ENCODE peak calls at places on chromosomes 1 and 21, in five cellular contexts. One of them, this sample, is unnamed.

GRCh38 chr1:26274801-26275425 is 5.0 kb upstream of the SH3BGRL3 start:
- DNase-seq in AG04450: no peak
- DNase-seq in heart right ventricle: no peak
- DNase-seq in left lung: peak
- DNase-seq in lower lobe of right lung: peak
- DNase-seq in this sample: no peak

GRCh38 chr1:70331962-70332361 is 22.6 kb downstream of the ANKRD13C start:
- DNase-seq in AG04450: no peak
- DNase-seq in left lung: no peak
- DNase-seq in heart right ventricle: no peak
- DNase-seq in lower lobe of right lung: no peak
- DNase-seq in this sample: no peak

GRCh38 chr1:2948751-2949680 is 72.3 kb upstream of the ACTRT2 start:
- DNase-seq in lower lobe of right lung: peak
- DNase-seq in heart right ventricle: no peak
- DNase-seq in AG04450: no peak
- DNase-seq in left lung: peak
- DNase-seq in this sample: no peak

GRCh38 chr1:239387304-239388231 is 1.2 kb downstream of the CHRM3 start:
- DNase-seq in left lung: peak
- DNase-seq in AG04450: no peak
- DNase-seq in lower lobe of right lung: peak
- DNase-seq in heart right ventricle: no peak
- DNase-seq in this sample: no peak

GRCh38 chr1:201703646-201704438 is 125.1 kb upstream of the IPO9 start:
- DNase-seq in left lung: peak
- DNase-seq in AG04450: no peak
- DNase-seq in lower lobe of right lung: peak
- DNase-seq in heart right ventricle: peak
- DNase-seq in this sample: no peak

GRCh38 chr1:101051688-101052638 is 26.4 kb upstream of the DPH5 start:
- DNase-seq in left lung: no peak
- DNase-seq in heart right ventricle: no peak
- DNase-seq in AG04450: no peak
- DNase-seq in lower lobe of right lung: no peak
- DNase-seq in this sample: no peak

GRCh38 chr1:243712890-243713425 is 137.1 kb downstream of the AKT3 start:
- DNase-seq in left lung: no peak
- DNase-seq in heart right ventricle: no peak
- DNase-seq in AG04450: no peak
- DNase-seq in lower lobe of right lung: no peak
- DNase-seq in this sample: no peak

GRCh38 chr1:88228153-88228552 is 455.9 kb upstream of the PKN2 start:
- DNase-seq in left lung: no peak
- DNase-seq in AG04450: no peak
- DNase-seq in heart right ventricle: no peak
- DNase-seq in lower lobe of right lung: no peak
- DNase-seq in this sample: no peak

GRCh38 chr21:42097860-42098259 is 26.7 kb downstream of the UMODL1 start:
- DNase-seq in left lung: peak
- DNase-seq in heart right ventricle: peak
- DNase-seq in lower lobe of right lung: no peak
- DNase-seq in AG04450: peak
- DNase-seq in this sample: peak

GRCh38 chr1:235607284-235607683 is 42.3 kb downstream of the GNG4 start:
- DNase-seq in lower lobe of right lung: peak
- DNase-seq in AG04450: no peak
- DNase-seq in left lung: peak
- DNase-seq in heart right ventricle: no peak
- DNase-seq in this sample: no peak

GRCh38 chr1:97621955-97622354 is 298.9 kb downstream of the DPYD start:
- DNase-seq in left lung: no peak
- DNase-seq in heart right ventricle: no peak
- DNase-seq in lower lobe of right lung: no peak
- DNase-seq in AG04450: no peak
- DNase-seq in this sample: no peak

GRCh38 chr1:114979278-114979891 is 50.2 kb upstream of the TSHB start:
- DNase-seq in AG04450: peak
- DNase-seq in lower lobe of right lung: no peak
- DNase-seq in left lung: no peak
- DNase-seq in heart right ventricle: peak
- DNase-seq in this sample: peak

GRCh38 chr1:112335351-112335750 is 60.7 kb upstream of the CTTNBP2NL start:
- DNase-seq in AG04450: no peak
- DNase-seq in heart right ventricle: no peak
- DNase-seq in lower lobe of right lung: no peak
- DNase-seq in left lung: no peak
- DNase-seq in this sample: no peak

GRCh38 chr1:5744911-5745431 is 247.3 kb downstream of the NPHP4 start:
- DNase-seq in left lung: peak
- DNase-seq in heart right ventricle: no peak
- DNase-seq in lower lobe of right lung: peak
- DNase-seq in AG04450: no peak
- DNase-seq in this sample: no peak

GRCh38 chr1:60634106-60634505 is 448.3 kb upstream of the NFIA start:
- DNase-seq in lower lobe of right lung: no peak
- DNase-seq in left lung: no peak
- DNase-seq in AG04450: no peak
- DNase-seq in heart right ventricle: no peak
- DNase-seq in this sample: no peak

GRCh38 chr1:10610901-10611600 is 136.3 kb downstream of the PEX14 start:
- DNase-seq in AG04450: no peak
- DNase-seq in left lung: no peak
- DNase-seq in heart right ventricle: no peak
- DNase-seq in lower lobe of right lung: no peak
- DNase-seq in this sample: no peak

GRCh38 chr1:64515427-64515826 is 45.5 kb downstream of the CACHD1 start:
- DNase-seq in lower lobe of right lung: no peak
- DNase-seq in left lung: no peak
- DNase-seq in AG04450: peak
- DNase-seq in heart right ventricle: peak
- DNase-seq in this sample: no peak

GRCh38 chr1:116586741-116587143 is 15.9 kb upstream of the CD58 start:
- DNase-seq in AG04450: no peak
- DNase-seq in lower lobe of right lung: no peak
- DNase-seq in heart right ventricle: no peak
- DNase-seq in left lung: no peak
- DNase-seq in this sample: no peak

GRCh38 chr1:2544875-2545638 is 11.1 kb upstream of the TNFRSF14 start:
- DNase-seq in lower lobe of right lung: no peak
- DNase-seq in heart right ventricle: no peak
- DNase-seq in left lung: no peak
- DNase-seq in AG04450: no peak
- DNase-seq in this sample: no peak

GRCh38 chr1:44646711-44647110 is 27.6 kb downstream of the TMEM53 start:
- DNase-seq in AG04450: no peak
- DNase-seq in heart right ventricle: no peak
- DNase-seq in left lung: no peak
- DNase-seq in lower lobe of right lung: no peak
- DNase-seq in this sample: no peak

GRCh38 chr1:9360371-9361064 is 67.8 kb downstream of the SPSB1 start:
- DNase-seq in lower lobe of right lung: no peak
- DNase-seq in AG04450: no peak
- DNase-seq in left lung: no peak
- DNase-seq in heart right ventricle: no peak
- DNase-seq in this sample: no peak

GRCh38 chr1:114082047-114082630 is 71.5 kb downstream of the SYT6 start:
- DNase-seq in heart right ventricle: no peak
- DNase-seq in AG04450: no peak
- DNase-seq in lower lobe of right lung: no peak
- DNase-seq in left lung: no peak
- DNase-seq in this sample: no peak

GRCh38 chr1:33443067-33443704 is 12.3 kb upstream of the PHC2 start:
- DNase-seq in AG04450: no peak
- DNase-seq in lower lobe of right lung: no peak
- DNase-seq in heart right ventricle: no peak
- DNase-seq in left lung: no peak
- DNase-seq in this sample: no peak

GRCh38 chr1:84078108-84078823 is 65.8 kb upstream of the PRKACB start:
- DNase-seq in heart right ventricle: peak
- DNase-seq in AG04450: no peak
- DNase-seq in left lung: peak
- DNase-seq in lower lobe of right lung: no peak
- DNase-seq in this sample: peak

GRCh38 chr1:207811319-207811718 is 59.5 kb downstream of the CD46 start:
- DNase-seq in heart right ventricle: no peak
- DNase-seq in AG04450: no peak
- DNase-seq in lower lobe of right lung: no peak
- DNase-seq in left lung: no peak
- DNase-seq in this sample: peak

GRCh38 chr1:203346060-203346754 is 4.7 kb downstream of the FMOD start:
- DNase-seq in left lung: no peak
- DNase-seq in AG04450: no peak
- DNase-seq in lower lobe of right lung: no peak
- DNase-seq in heart right ventricle: no peak
- DNase-seq in this sample: no peak

GRCh38 chr1:115828101-115829022 is 12.6 kb downstream of the NHLH2 start:
- DNase-seq in AG04450: no peak
- DNase-seq in lower lobe of right lung: peak
- DNase-seq in left lung: peak
- DNase-seq in heart right ventricle: no peak
- DNase-seq in this sample: no peak

GRCh38 chr1:36829066-36829465 is 205.2 kb downstream of the GRIK3 start:
- DNase-seq in left lung: no peak
- DNase-seq in heart right ventricle: no peak
- DNase-seq in lower lobe of right lung: no peak
- DNase-seq in AG04450: no peak
- DNase-seq in this sample: no peak

GRCh38 chr1:225474439-225474985 is 46.7 kb upstream of the LBR start:
- DNase-seq in left lung: no peak
- DNase-seq in lower lobe of right lung: no peak
- DNase-seq in AG04450: no peak
- DNase-seq in heart right ventricle: no peak
- DNase-seq in this sample: peak

GRCh38 chr21:43739648-43740435 is 20.9 kb downstream of the PDXK start:
- DNase-seq in AG04450: no peak
- DNase-seq in left lung: no peak
- DNase-seq in lower lobe of right lung: no peak
- DNase-seq in heart right ventricle: no peak
- DNase-seq in this sample: no peak

DNA sequence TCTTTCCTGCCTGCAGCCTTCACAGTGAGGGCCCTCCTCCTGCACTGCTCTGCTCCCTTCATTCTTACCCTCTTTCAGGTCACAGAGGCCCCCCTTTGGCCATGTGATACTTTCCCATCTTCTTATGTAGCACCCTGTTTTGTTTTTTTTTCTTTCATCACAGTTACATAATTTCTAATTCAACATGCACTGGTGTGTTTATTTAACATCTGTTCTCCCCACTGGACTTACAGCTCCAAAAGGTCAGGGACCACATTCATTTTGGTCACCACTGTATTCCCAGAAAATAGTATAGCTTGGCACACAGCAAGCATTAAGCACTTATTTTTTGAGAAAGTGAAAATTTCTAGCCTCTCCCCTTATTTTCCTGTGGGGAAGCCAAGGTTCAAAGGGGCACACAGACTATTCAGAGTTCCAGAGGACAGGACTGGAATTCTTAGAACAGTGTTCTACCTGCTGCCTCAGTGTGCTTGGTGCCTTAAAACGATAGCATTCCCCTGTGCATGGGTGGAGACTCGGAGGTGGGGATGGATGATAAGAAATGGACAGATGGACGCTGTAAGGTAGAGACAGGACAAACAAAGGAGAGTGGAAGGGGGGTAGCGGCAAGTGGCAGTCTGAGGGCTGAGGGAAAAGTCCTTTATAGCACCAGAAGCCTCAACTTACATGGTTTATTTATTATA is 5.3 kb downstream of the DENND2D start:
- DNase-seq in heart right ventricle: no peak
- DNase-seq in lower lobe of right lung: no peak
- DNase-seq in left lung: no peak
- DNase-seq in AG04450: no peak
- DNase-seq in this sample: no peak
- H3K4me3 ChIP-seq in heart right ventricle: no peak
- H3K4me3 ChIP-seq in lower lobe of right lung: no peak
- H3K4me3 ChIP-seq in left lung: no peak
- H3K4me3 ChIP-seq in AG04450: no peak
- H3K4me3 ChIP-seq in this sample: no peak

GRCh38 chr1:40310983-40311642 is 6.0 kb downstream of the COL9A2 start:
- DNase-seq in heart right ventricle: no peak
- DNase-seq in left lung: no peak
- DNase-seq in lower lobe of right lung: no peak
- DNase-seq in AG04450: no peak
- DNase-seq in this sample: no peak
- TF ChIP-seq CTCF in heart right ventricle: no peak
- TF ChIP-seq CTCF in left lung: no peak
- TF ChIP-seq CTCF in lower lobe of right lung: no peak
- TF ChIP-seq CTCF in AG04450: no peak
- TF ChIP-seq CTCF in this sample: no peak

GRCh38 chr1:85259118-85259865 is at the start of gene C1orf52:
- DNase-seq in left lung: peak
- DNase-seq in heart right ventricle: peak
- DNase-seq in lower lobe of right lung: peak
- DNase-seq in AG04450: peak
- DNase-seq in this sample: peak
- H3K27ac ChIP-seq in left lung: peak
- H3K27ac ChIP-seq in heart right ventricle: peak
- H3K27ac ChIP-seq in lower lobe of right lung: peak
- H3K27ac ChIP-seq in AG04450: peak
- H3K27ac ChIP-seq in this sample: peak

GRCh38 chr1:228866498-228866897 is 131.2 kb downstream of the RHOU start:
- DNase-seq in AG04450: no peak
- DNase-seq in heart right ventricle: no peak
- DNase-seq in lower lobe of right lung: no peak
- DNase-seq in left lung: no peak
- DNase-seq in this sample: no peak

GRCh38 chr1:228868731-228869024 is 133.4 kb downstream of the RHOU start:
- DNase-seq in lower lobe of right lung: no peak
- DNase-seq in AG04450: no peak
- DNase-seq in heart right ventricle: no peak
- DNase-seq in left lung: no peak
- DNase-seq in this sample: no peak

GRCh38 chr1:228869312-228869824 is 134.1 kb downstream of the RHOU start:
- DNase-seq in heart right ventricle: no peak
- DNase-seq in lower lobe of right lung: no peak
- DNase-seq in left lung: no peak
- DNase-seq in AG04450: no peak
- DNase-seq in this sample: no peak

GRCh38 chr1:228867093-228867950 is 132.0 kb downstream of the RHOU start:
- DNase-seq in lower lobe of right lung: no peak
- DNase-seq in AG04450: no peak
- DNase-seq in heart right ventricle: no peak
- DNase-seq in left lung: no peak
- DNase-seq in this sample: no peak

GRCh38 chr1:228867951-228868730 is 132.9 kb downstream of the RHOU start:
- DNase-seq in lower lobe of right lung: no peak
- DNase-seq in AG04450: no peak
- DNase-seq in left lung: no peak
- DNase-seq in heart right ventricle: no peak
- DNase-seq in this sample: no peak
- H3K4me3 ChIP-seq in lower lobe of right lung: no peak
- H3K4me3 ChIP-seq in AG04450: no peak
- H3K4me3 ChIP-seq in left lung: no peak
- H3K4me3 ChIP-seq in heart right ventricle: no peak
- H3K4me3 ChIP-seq in this sample: no peak

GRCh38 chr1:193712356-193712755 is 525.9 kb upstream of the B3GALT2 start:
- DNase-seq in left lung: no peak
- DNase-seq in lower lobe of right lung: no peak
- DNase-seq in heart right ventricle: no peak
- DNase-seq in AG04450: no peak
- DNase-seq in this sample: no peak
- TF ChIP-seq CTCF in left lung: no peak
- TF ChIP-seq CTCF in lower lobe of right lung: no peak
- TF ChIP-seq CTCF in heart right ventricle: no peak
- TF ChIP-seq CTCF in AG04450: no peak
- TF ChIP-seq CTCF in this sample: no peak

This sample was measured in ascending aorta.